ENCODE peak calls at places on chromosomes 12 and 14, in seven cellular contexts. Q, H, R, C, W, K and P are unnamed samples.

GRCh38 chr12:43852744-43853143 is 16.9 kb downstream of the TMEM117 start:
- DNase-seq in H (no peak), W (no peak), Q (no peak), C (no peak), K (no peak), R (no peak), P (no peak)

GRCh38 chr14:44446965-44447364 is 60.1 kb downstream of the FSCB start:
- DNase-seq in W (no peak), H (no peak), C (no peak), K (no peak), Q (no peak), R (no peak), P (no peak)

GRCh38 chr14:99595524-99595923 is 8.5 kb downstream of the CCDC85C start:
- DNase-seq in W (no peak), H (no peak), Q (no peak), C (no peak), K (no peak), R (no peak), P (no peak)

GRCh38 chr14:71220462-71220861 is 313.2 kb downstream of the PCNX1 start:
- DNase-seq in W (no peak), H (no peak), Q (no peak), C (no peak), R (no peak), K (no peak), P (no peak)

GRCh38 chr12:44889162-44889561 is 13.0 kb upstream of the NELL2 start:
- DNase-seq in W (no peak), C (no peak), Q (no peak), R (no peak), K (no peak), H (no peak), P (no peak)

GRCh38 chr12:95185096-95185495 is 32.2 kb downstream of the FGD6 start:
- DNase-seq in H (no peak), Q (no peak), W (no peak), C (no peak), K (no peak), R (no peak), P (no peak)

GRCh38 chr12:3833670-3834310 is 39.4 kb downstream of the PARP11 start:
- DNase-seq in H (no peak), W (no peak), Q (no peak), C (no peak), R (no peak), K (no peak), P (no peak)

GRCh38 chr12:7879246-7879645 is 6.5 kb upstream of the SLC2A14 start:
- DNase-seq in K (no peak), W (no peak), H (no peak), Q (no peak), C (no peak), R (no peak), P (no peak)

GRCh38 chr12:130846386-130846785 is 7.3 kb upstream of the STX2 start:
- DNase-seq in W (no peak), K (no peak), R (no peak), H (no peak), C (no peak), Q (no peak), P (no peak)

GRCh38 chr14:100440207-100440631 is 117.1 kb downstream of the SLC25A47 start:
- DNase-seq in C (peak), K (peak), R (peak), W (peak), H (no peak), Q (peak), P (peak)

GRCh38 chr12:100859063-100859627 is 64.6 kb downstream of the ANO4 start:
- DNase-seq in H (no peak), W (no peak), R (no peak), C (no peak), Q (no peak), K (no peak), P (no peak)

GRCh38 chr12:69284131-69284530 is 44.8 kb downstream of the CPSF6 start:
- DNase-seq in C (peak), Q (peak), K (peak), H (no peak), R (peak), W (no peak), P (no peak)

GRCh38 chr12:54489857-54490256 is 7.7 kb upstream of the NCKAP1L start:
- DNase-seq in Q (no peak), C (no peak), R (no peak), H (no peak), W (no peak), K (no peak), P (no peak)

GRCh38 chr12:50338920-50339319 is 55.6 kb upstream of the LIMA1 start:
- DNase-seq in H (no peak), R (no peak), K (no peak), Q (no peak), W (no peak), C (no peak), P (no peak)

GRCh38 chr14:64298773-64299172 is 4.6 kb upstream of the ESR2 start:
- DNase-seq in Q (no peak), K (no peak), C (no peak), R (no peak), W (no peak), H (no peak), P (no peak)

GRCh38 chr14:56055521-56055920 is 62.7 kb upstream of the PELI2 start:
- DNase-seq in Q (no peak), C (no peak), R (no peak), K (no peak), W (no peak), H (no peak), P (no peak)

GRCh38 chr12:622420-622819 is 40.8 kb downstream of the NINJ2 start:
- DNase-seq in C (no peak), W (no peak), K (no peak), R (no peak), Q (no peak), H (no peak), P (no peak)

GRCh38 chr14:32010561-32011188 is 66.4 kb upstream of the ARHGAP5 start:
- DNase-seq in R (peak), K (no peak), W (no peak), H (peak), Q (no peak), C (no peak), P (no peak)

GRCh38 chr14:76950043-76951020 is 78.2 kb downstream of the IRF2BPL start:
- DNase-seq in H (no peak), K (no peak), R (no peak), Q (no peak), W (no peak), C (no peak), P (no peak)

GRCh38 chr12:114000861-114001260 is 34.7 kb upstream of the RBM19 start:
- DNase-seq in W (no peak), C (no peak), H (no peak), K (no peak), Q (no peak), R (no peak), P (no peak)

GRCh38 chr12:116066381-116067230 is 210.9 kb downstream of the MED13L start:
- DNase-seq in Q (peak), C (peak), H (no peak), W (no peak), K (peak), R (peak), P (no peak)